ENCODE peak calls at places on chromosomes 11 and 22, in four cellular contexts. Y is mesendoderm; G is CD4-positive, CD25-positive, alpha-beta regulatory T cell; R is adrenal gland. F is an unnamed sample. For H3K27me3, the result is how much of the 10 kb centered on the place peaks cover.

GRCh38 chr11:76578655-76579046 is 91.9 kb downstream of the LRRC32 start:
- DNase-seq in Y (peak), G (no peak), R (peak), F (no peak)

GRCh38 chr11:74427377-74427776 is 29.1 kb upstream of the PGM2L1 start:
- DNase-seq in Y (no peak), G (no peak), R (no peak), F (no peak)

GRCh38 chr22:37485714-37486223 is 415 bp downstream of the MFNG start:
- DNase-seq in Y (no peak), G (peak), R (no peak), F (no peak)

GRCh38 chr11:115699733-115700132 is 195.5 kb upstream of the CADM1 start:
- DNase-seq in Y (no peak), G (no peak), R (no peak), F (no peak)

GRCh38 chr11:35087648-35088047 is 51.3 kb upstream of the CD44 start:
- DNase-seq in Y (no peak), G (no peak), R (no peak), F (no peak)

GRCh38 chr11:119795231-119795630 is 66.2 kb upstream of the NECTIN1 start:
- DNase-seq in Y (peak), G (no peak), R (no peak), F (peak)

GRCh38 chr22:47299879-47300697 is 537.6 kb downstream of the TBC1D22A start:
- DNase-seq in Y (no peak), G (no peak), R (no peak), F (no peak)

GRCh38 chr11:5631426-5631825 is 6.6 kb downstream of the TRIM34 start:
- DNase-seq in Y (no peak), G (no peak), R (no peak), F (no peak)

GRCh38 chr11:121533556-121534050 is 80.8 kb upstream of the SORL1-AS1 start:
- DNase-seq in Y (no peak), G (no peak), R (no peak), F (no peak)

GRCh38 chr11:95611827-95612226 is 177.8 kb downstream of the FAM76B start:
- DNase-seq in Y (no peak), G (no peak), R (no peak), F (no peak)

GRCh38 chr11:57358543-57358961 is 20.4 kb downstream of the P2RX3 start:
- DNase-seq in Y (no peak), G (no peak), R (no peak), F (no peak)

GRCh38 chr11:45150301-45150700 is 3.9 kb downstream of the PRDM11 start:
- DNase-seq in Y (no peak), G (no peak), R (no peak), F (no peak)

GRCh38 chr11:104846216-104846615 is 52.0 kb downstream of the CASP12 start:
- DNase-seq in Y (no peak), G (no peak), R (no peak), F (no peak)

GRCh38 chr22:43885786-43886185 is 6.0 kb downstream of the PNPLA5 start:
- DNase-seq in Y (no peak), G (no peak), R (no peak), F (no peak)

DNA sequence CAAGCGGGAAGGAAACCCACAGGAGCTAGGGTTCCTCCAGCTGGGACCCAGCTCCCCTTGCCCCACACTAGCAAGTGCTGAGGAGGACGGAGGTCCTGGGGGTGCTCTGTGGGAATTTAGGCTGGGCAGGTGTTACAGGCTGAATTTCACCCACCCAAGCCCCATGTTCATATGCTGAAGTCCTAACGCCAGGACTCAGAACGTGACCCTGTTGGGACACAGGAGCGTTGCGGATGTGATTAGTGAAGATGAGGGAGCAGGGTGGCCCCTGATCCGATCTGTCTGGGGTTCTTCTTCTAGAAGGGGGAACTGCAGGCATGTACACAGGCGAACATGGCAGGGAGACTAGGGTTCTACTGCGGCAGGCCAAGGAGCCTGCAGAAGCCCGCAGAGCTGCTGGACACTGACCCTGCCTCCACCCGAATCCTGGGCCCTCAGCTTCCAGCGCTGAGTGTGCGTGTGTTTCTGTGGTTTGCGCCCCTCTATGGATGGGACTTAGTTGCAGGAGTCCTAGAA is 103.4 kb upstream of the FGF3 start:
- DNase-seq in Y (no peak), G (no peak), R (no peak), F (no peak)
- H3K27me3 ChIP-seq in Y (under half), G (under half), R (under half), F (under half)

DNA sequence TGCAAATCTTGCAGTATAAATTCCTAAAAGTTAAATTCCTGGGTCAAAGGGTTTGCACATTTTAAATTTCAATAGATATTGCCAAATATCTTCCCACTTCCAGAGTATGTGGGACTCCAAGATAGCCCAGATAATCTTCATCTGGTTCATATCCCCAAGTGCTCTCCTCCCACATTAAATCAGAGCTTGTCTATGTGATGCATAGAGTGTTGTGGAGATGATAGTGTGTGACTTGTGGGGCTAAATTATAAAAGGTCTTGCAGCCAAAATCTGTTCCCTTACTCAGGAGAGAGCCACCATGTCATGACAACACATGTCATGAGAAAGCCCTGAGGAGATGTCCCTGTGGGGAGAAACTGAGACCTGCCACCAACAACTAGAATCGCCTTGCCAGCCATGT is 39.9 kb upstream of the TEAD1 start:
- DNase-seq in Y (no peak), G (no peak), R (no peak), F (no peak)
- H3K27me3 ChIP-seq in Y (under half), G (under half), R (under half), F (under half)

GRCh38 chr11:17510507-17511206 is 33.6 kb downstream of the USH1C start:
- DNase-seq in Y (no peak), G (no peak), R (no peak), F (no peak)
- H3K27me3 ChIP-seq in Y (under half), G (under half), R (under half), F (under half)

DNA sequence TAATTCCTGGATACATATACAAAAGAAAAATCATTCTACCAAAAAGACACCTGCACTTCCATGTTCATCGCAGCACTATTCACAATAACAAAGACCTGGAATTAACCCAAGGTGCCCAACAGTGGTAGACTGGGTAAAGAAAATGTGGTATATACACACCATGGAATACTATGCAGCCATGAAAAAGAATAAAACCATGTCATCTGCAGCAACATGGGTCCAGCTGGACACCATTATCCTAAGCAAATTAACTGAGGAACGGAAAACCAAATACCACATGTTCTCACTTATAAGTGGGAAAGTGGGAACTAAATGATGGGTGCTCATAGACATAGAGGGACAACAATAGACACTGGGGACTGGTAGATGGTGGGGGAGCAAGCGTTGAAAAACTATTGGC is 4.5 kb downstream of the TRPM5 start:
- DNase-seq in Y (no peak), G (no peak), R (no peak), F (no peak)
- H3K27me3 ChIP-seq in Y (under half), G (under half), R (under half), F (under half)

GRCh38 chr22:17868771-17869170 is 94.5 kb upstream of the BID start:
- DNase-seq in Y (no peak), G (no peak), R (no peak), F (no peak)
- H3K27me3 ChIP-seq in Y (under half), G (under half), R (under half), F (under half)

F was measured in HAP-1.